ENCODE peak calls at places on chromosome 18, in four cellular contexts. D is NCI-H345, L is KBM-7, S is heart left ventricle. V is an unnamed sample.

GRCh38 chr18:32629292-32629691 is 143.5 kb downstream of the KLHL14 start:
- DNase-seq in D (no peak), L (no peak), S (no peak), V (no peak)

GRCh38 chr18:54641734-54642133 is 50.7 kb downstream of the DYNAP start:
- DNase-seq in D (no peak), L (no peak), S (no peak), V (no peak)

GRCh38 chr18:34970106-34970505 is 71.1 kb upstream of the MAPRE2 start:
- DNase-seq in D (no peak), L (no peak), S (no peak), V (no peak)

GRCh38 chr18:49008716-49009115 is 58.0 kb upstream of the SMAD7 start:
- DNase-seq in D (no peak), L (no peak), S (peak), V (no peak)

GRCh38 chr18:25454270-25454659 is 102.3 kb upstream of the ZNF521 start:
- DNase-seq in D (no peak), L (no peak), S (no peak), V (no peak)

GRCh38 chr18:22846088-22846683 is 86.9 kb upstream of the RBBP8 start:
- DNase-seq in D (no peak), L (peak), S (no peak), V (peak)

GRCh38 chr18:43113220-43113895 is 2.1 kb downstream of the RIT2 start:
- DNase-seq in D (no peak), L (no peak), S (no peak), V (no peak)

GRCh38 chr18:5970032-5970431 is 74.7 kb upstream of the TMEM200C start:
- DNase-seq in D (peak), L (no peak), S (no peak), V (no peak)

GRCh38 chr18:13032173-13032572 is 41.0 kb downstream of the CEP192 start:
- DNase-seq in D (no peak), L (no peak), S (no peak), V (no peak)

GRCh38 chr18:32920796-32921787 is 148.3 kb upstream of the KLHL14 start:
- DNase-seq in D (no peak), L (no peak), S (no peak), V (peak)

GRCh38 chr18:59990121-59990818 is 90.5 kb downstream of the PMAIP1 start:
- DNase-seq in D (no peak), L (no peak), S (no peak), V (peak)

GRCh38 chr18:24499814-24500601 is 39.6 kb downstream of the HRH4 start:
- DNase-seq in D (no peak), L (no peak), S (no peak), V (no peak)

GRCh38 chr18:50009772-50010171 is 185.2 kb downstream of the MYO5B start:
- DNase-seq in D (peak), L (peak), S (peak), V (peak)

GRCh38 chr18:79489048-79489899 is 93.5 kb downstream of the NFATC1 start:
- DNase-seq in D (no peak), L (no peak), S (no peak), V (no peak)

V was measured in OCI-M1.